ENCODE peak calls at places on chromosomes 1 and 21, in nine cellular contexts. W is lung; Y is right cardiac atrium; M is fibroblast of lung; X is naive thymus-derived CD4-positive, alpha-beta T cell; B is astrocyte of the spinal cord; H is CD8-positive, alpha-beta T cell; J is PC-9; G is lower leg skin. A is an unnamed sample.

GRCh38 chr1:246792603-246793002 is 68.4 kb downstream of the SCCPDH start:
- DNase-seq in M (no peak), X (no peak), H (no peak), B (no peak), W (no peak), G (peak; percentile 66), J (no peak), Y (no peak), A (no peak)

GRCh38 chr1:39816431-39817090 is 27.9 kb upstream of the BMP8B start:
- DNase-seq in M (peak; percentile 72), J (peak; percentile 90), W (peak; percentile 89), B (peak; percentile 64), G (peak; percentile 92), Y (peak; percentile 86), H (peak; percentile 55), X (peak; percentile 49), A (peak; percentile 79)

GRCh38 chr1:114192328-114192727 is 38.7 kb upstream of the SYT6 start:
- DNase-seq in B (no peak), W (no peak), X (no peak), M (no peak), Y (no peak), G (no peak), J (no peak), H (no peak), A (no peak)

GRCh38 chr1:147080013-147080661 is 92.1 kb downstream of the PRKAB2 start:
- DNase-seq in B (no peak), Y (no peak), X (no peak), G (no peak), J (no peak), W (no peak), M (no peak), H (no peak), A (no peak)

GRCh38 chr1:37556712-37557196 is at the start of gene DNALI1:
- DNase-seq in H (peak; percentile 28), W (peak; percentile 91), Y (peak; percentile 93), B (peak; percentile 93), X (no peak), J (peak; percentile 36), M (peak; percentile 87), G (peak; percentile 94), A (peak; percentile 77)

GRCh38 chr1:53172751-53173498 is 23.7 kb upstream of the CPT2 start:
- DNase-seq in X (no peak), B (no peak), Y (no peak), J (no peak), M (no peak), H (no peak), W (no peak), G (no peak), A (peak; percentile 89)

GRCh38 chr1:60102691-60103090 is 29.1 kb upstream of the C1orf87 start:
- DNase-seq in G (no peak), B (no peak), Y (no peak), J (no peak), X (no peak), W (no peak), M (peak; percentile 2), H (no peak), A (no peak)

GRCh38 chr1:232428036-232428600 is 201.8 kb downstream of the SIPA1L2 start:
- DNase-seq in G (no peak), B (no peak), Y (no peak), H (no peak), X (no peak), M (peak; percentile 71), J (no peak), W (no peak), A (peak; percentile 13)

GRCh38 chr1:227447531-227447990 is 115.8 kb upstream of the ZNF678 start:
- DNase-seq in J (peak; percentile 31), X (no peak), G (no peak), B (no peak), W (peak; percentile 37), Y (peak; percentile 85), H (no peak), M (peak; percentile 19), A (peak; percentile 47)

GRCh38 chr21:17441370-17441769 is 71.5 kb upstream of the CXADR start:
- DNase-seq in W (peak; percentile 61), Y (peak; percentile 72), H (no peak), J (peak; percentile 23), X (no peak), M (peak; percentile 19), B (peak; percentile 38), G (no peak), A (no peak)

GRCh38 chr1:113133038-113133437 is 60.0 kb downstream of the LRIG2 start:
- DNase-seq in Y (no peak), B (no peak), M (no peak), H (no peak), W (no peak), J (no peak), X (no peak), G (no peak), A (no peak)

GRCh38 chr1:94542088-94542671 is 621 bp upstream of the F3 start:
- DNase-seq in B (peak; percentile 39), X (no peak), H (no peak), M (peak; percentile 58), G (peak; percentile 89), J (no peak), Y (peak; percentile 77), W (peak; percentile 35), A (peak; percentile 94)

GRCh38 chr1:39129514-39129913 is 75.0 kb upstream of the MACF1 start:
- DNase-seq in H (no peak), W (no peak), J (no peak), B (peak; percentile 57), Y (no peak), G (no peak), X (no peak), M (peak; percentile 50), A (peak; percentile 62)

GRCh38 chr1:38235705-38236104 is 189.1 kb upstream of the POU3F1 start:
- DNase-seq in J (no peak), W (no peak), B (peak; percentile 60), M (peak; percentile 91), G (no peak), Y (no peak), H (no peak), X (no peak), A (peak; percentile 90)

GRCh38 chr21:37631319-37632117 is 264.9 kb downstream of the DYRK1A start:
- DNase-seq in W (no peak), J (peak; percentile 21), B (no peak), G (no peak), X (no peak), H (no peak), Y (no peak), M (no peak), A (no peak)

GRCh38 chr1:32361674-32362473 is 411 bp downstream of the FAM229A start:
- DNase-seq in M (peak; percentile 46), G (peak; percentile 90), Y (peak; percentile 91), X (no peak), B (no peak), H (peak; percentile 28), J (peak; percentile 35), W (peak; percentile 51), A (no peak)

GRCh38 chr1:158177705-158178450 is 2.8 kb upstream of the CD1D start:
- DNase-seq in H (no peak), Y (peak; percentile 98), B (peak; percentile 46), W (peak; percentile 94), J (no peak), M (peak; percentile 60), X (peak; percentile 16), G (peak; percentile 97), A (peak; percentile 48)
- H3K4me3 ChIP-seq in H (no peak overlapping the region), Y (peak overlapping the region; percentile 86), B (peak overlapping the region; percentile 43), W (no peak overlapping the region), J (no peak overlapping the region), M (peak overlapping the region; percentile 14), X (no peak overlapping the region), G (no peak overlapping the region), A (peak overlapping the region; percentile 40)

DNA sequence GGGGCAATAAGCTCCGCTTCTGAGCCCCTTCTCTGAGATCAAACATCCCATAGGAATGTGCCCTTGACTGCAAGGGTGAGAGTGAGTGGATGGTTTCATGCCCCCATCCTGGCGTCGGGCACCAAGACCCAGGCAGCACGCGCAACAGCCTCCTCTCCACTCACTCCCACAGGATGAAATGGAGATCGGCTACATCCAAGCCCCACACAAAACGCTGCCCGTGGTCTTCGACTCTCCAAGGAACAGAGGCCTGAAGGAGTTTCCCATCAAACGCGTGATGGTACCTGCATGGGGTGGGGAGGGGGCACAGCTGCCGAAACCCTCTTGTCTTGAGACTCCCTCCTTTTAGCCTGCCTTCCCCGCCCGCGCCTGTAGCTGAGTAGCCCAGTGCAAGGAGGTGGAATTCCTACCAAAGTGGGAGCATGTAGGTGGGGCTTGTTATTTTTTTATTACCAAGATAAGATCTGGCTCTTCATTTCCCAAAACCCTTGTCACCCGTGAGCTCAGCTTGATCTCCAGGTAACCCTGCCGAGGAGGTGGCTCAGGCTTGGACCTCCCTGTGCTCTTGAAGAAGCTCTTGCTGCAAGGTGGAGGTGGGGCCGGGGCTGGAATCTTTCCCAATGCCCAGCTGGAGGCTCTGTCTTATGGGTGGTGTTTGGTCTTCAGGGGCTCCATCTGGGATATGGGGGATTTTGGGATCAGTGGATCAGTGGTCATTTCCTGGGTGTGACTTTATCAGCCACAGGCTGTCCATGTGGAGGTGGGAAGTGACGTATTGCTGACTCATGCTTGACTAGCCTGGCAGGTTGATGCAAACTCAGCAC is 24.0 kb upstream of the PADI6 start:
- DNase-seq in X (no peak), Y (no peak), J (peak; percentile 75), B (peak; percentile 34), G (peak; percentile 82), M (peak; percentile 69), H (no peak), W (no peak), A (peak; percentile 15)
- H3K4me3 ChIP-seq in X (no peak overlapping the region), Y (no peak overlapping the region), J (peak overlapping the region; percentile 39), B (no peak overlapping the region), G (no peak overlapping the region), M (no peak overlapping the region), H (no peak overlapping the region), W (no peak overlapping the region), A (no peak overlapping the region)

DNA sequence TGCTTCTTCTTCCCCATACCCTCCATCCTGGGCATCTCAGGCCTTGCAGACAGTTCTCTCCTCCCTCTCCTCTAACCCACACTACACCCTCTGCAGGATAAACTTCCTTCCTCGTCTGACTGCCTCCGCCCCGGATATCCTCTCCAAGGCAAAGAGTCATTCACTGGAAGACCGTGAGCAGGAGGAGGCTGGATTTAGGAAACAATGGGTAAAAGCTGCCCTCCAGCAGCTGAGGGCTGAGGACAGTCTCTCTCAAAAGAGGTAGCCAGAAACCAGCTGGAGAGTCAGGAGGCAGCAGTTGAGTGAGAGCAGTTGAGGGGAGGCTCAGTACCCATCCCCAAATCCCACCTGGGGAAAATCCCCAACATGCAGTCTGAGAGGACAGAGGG is 1.4 kb downstream of the CSRP1 start:
- DNase-seq in G (no peak), J (peak; percentile 17), X (no peak), H (no peak), Y (peak; percentile 67), W (no peak), M (peak; percentile 79), B (peak; percentile 64), A (peak; percentile 70)
- H3K4me3 ChIP-seq in G (no peak overlapping the region), J (no peak overlapping the region), X (no peak overlapping the region), H (peak overlapping the region; percentile 94), Y (peak overlapping the region; percentile 66), W (peak overlapping the region; percentile 69), M (peak overlapping the region; percentile 70), B (peak overlapping the region; percentile 79), A (peak overlapping the region; percentile 81)

DNA sequence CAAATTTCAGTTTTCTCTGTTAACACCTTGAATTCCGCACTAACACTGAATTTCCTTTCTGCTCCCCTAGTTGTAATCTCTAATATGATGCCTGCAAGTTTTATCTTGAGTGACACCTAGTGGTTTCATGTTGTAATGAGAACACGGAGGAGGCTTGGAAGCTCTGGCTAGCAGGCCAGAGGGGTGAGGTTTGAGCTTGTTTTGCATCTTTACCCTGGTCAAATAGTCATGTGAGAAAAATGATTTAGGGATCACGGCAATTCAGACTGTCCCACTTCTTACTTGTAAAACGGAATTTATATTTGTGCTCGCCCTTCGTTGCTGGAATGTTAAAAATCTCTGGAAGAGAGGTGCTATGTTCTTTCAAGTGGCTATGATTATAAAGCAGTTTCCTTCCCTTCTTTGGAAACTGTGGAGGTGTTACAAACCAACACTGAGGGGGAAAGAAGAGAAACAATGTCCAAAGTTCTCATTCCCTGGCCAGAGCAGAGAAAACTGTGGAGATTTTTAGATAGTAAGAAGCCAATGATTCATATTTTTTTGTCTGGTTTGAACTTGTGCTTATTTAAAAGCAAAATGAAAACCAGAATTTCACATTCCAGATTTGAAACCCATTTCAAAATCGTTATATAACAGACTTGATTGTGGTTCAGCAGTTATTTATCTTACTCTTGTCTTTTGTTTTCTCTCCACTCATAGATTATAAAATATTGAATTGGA is 5.3 kb upstream of the MROH9 start:
- DNase-seq in J (peak; percentile 2), Y (peak; percentile 43), H (no peak), W (peak; percentile 31), G (no peak), B (peak; percentile 66), X (no peak), M (peak; percentile 60), A (peak; percentile 79)
- H3K4me3 ChIP-seq in J (no peak overlapping the region), Y (no peak overlapping the region), H (no peak overlapping the region), W (no peak overlapping the region), G (no peak overlapping the region), B (no peak overlapping the region), X (no peak overlapping the region), M (no peak overlapping the region), A (peak overlapping the region; percentile 24)